ENCODE peak calls at places on chromosomes 12 and 14, in four cellular contexts. T, G, C and L are unnamed samples.

GRCh38 chr12:53844989-53845836 is 93.4 kb upstream of the HOXC13 start:
- DNase-seq in G (no peak), T (no peak), C (peak; percentile 50), L (no peak)

GRCh38 chr14:32319368-32320049 is 9.6 kb upstream of the AKAP6 start:
- DNase-seq in C (peak; percentile 9), G (no peak), T (no peak), L (no peak)

GRCh38 chr14:101399737-101400517 is 161.4 kb upstream of the DIO3 start:
- DNase-seq in T (no peak), C (no peak), G (no peak), L (no peak)

GRCh38 chr14:34665785-34666425 is 36.0 kb upstream of the SNX6 start:
- DNase-seq in T (peak; percentile 89), C (peak; percentile 87), G (no peak), L (peak; percentile 41)

GRCh38 chr12:11661491-11662085 is 12.1 kb downstream of the ETV6 start:
- DNase-seq in G (no peak), C (peak; percentile 41), T (no peak), L (no peak)

GRCh38 chr12:69254046-69254445 is 14.7 kb downstream of the CPSF6 start:
- DNase-seq in G (no peak), C (no peak), T (peak; percentile 58), L (no peak)

GRCh38 chr14:28151931-28152330 is 614.7 kb upstream of the FOXG1 start:
- DNase-seq in T (no peak), C (no peak), G (no peak), L (no peak)

GRCh38 chr14:105026033-105026785 is 5.3 kb upstream of the CDCA4 start:
- DNase-seq in T (peak; percentile 89), C (peak; percentile 51), G (no peak), L (no peak)

GRCh38 chr12:59698599-59698998 is 102.8 kb downstream of the SLC16A7 start:
- DNase-seq in C (peak; percentile 76), T (no peak), G (no peak), L (no peak)

GRCh38 chr12:52044284-52044983 is 6.8 kb upstream of the NR4A1 start:
- DNase-seq in T (peak; percentile 59), G (no peak), C (peak; percentile 81), L (no peak)

GRCh38 chr14:67469954-67470353 is 18.6 kb downstream of the TMEM229B start:
- DNase-seq in G (no peak), T (no peak), C (no peak), L (no peak)

GRCh38 chr12:116693259-116694227 is 44.3 kb downstream of the SPRING1 start:
- DNase-seq in T (no peak), G (no peak), C (no peak), L (no peak)

GRCh38 chr12:91507754-91508153 is 325.1 kb upstream of the DCN start:
- DNase-seq in G (no peak), T (peak; percentile 20), C (no peak), L (no peak)

GRCh38 chr14:19801118-19801464 is 2.5 kb upstream of the OR4N2 start:
- DNase-seq in C (no peak), T (no peak), G (no peak), L (no peak)

DNA sequence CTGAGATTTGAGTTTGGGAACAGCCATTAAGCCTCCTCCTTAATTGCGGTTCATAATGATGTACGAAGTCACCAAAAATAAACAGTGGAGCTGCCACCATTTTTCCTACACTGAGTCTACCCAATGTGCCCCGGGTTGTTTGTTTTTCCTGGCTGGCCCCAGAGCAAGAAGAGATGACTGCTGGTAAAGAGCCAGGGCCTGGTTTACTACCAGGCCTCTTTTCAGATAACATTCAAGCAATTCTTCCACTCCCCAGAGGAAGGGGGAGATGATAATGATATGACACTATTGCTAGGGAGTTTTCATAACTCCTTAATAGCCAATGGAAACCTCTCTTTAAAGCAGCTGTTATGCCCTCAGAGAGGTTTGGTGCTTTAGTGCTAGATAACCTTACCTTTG is 42.3 kb downstream of the BRAP start:
- DNase-seq in T (peak; percentile 76), G (no peak), C (peak; percentile 64), L (no peak)
- TF ChIP-seq CTCF in T (no peak), G (no peak), C (no peak), L (no peak)

GRCh38 chr12:108295631-108296030 is 43.5 kb downstream of the CMKLR1 start:
- DNase-seq in G (no peak), C (no peak), T (no peak), L (no peak)
- TF ChIP-seq CTCF in G (no peak), C (no peak), T (no peak), L (no peak)

DNA sequence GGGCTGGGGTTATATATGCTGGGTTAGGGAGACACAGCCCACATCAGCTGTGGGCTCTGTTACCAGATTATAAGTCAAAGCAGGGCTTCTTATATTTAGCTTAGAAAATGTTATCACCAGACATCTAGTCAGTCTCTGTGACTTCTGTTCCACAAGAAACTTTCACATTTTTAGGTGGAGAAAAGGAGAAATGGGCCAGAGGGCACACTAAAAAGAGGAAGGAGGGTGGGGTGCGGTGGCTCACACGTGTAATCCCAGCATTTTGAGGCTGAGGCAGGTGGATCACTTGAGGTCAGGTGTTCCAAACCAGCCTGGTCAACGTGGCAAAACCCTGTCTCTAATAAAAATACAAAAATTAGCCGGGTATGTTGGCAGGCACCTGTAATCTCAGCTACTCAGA is 28.0 kb upstream of the SLC38A1 start:
- DNase-seq in G (no peak), T (no peak), C (no peak), L (no peak)
- TF ChIP-seq CTCF in G (no peak), T (no peak), C (no peak), L (no peak)

DNA sequence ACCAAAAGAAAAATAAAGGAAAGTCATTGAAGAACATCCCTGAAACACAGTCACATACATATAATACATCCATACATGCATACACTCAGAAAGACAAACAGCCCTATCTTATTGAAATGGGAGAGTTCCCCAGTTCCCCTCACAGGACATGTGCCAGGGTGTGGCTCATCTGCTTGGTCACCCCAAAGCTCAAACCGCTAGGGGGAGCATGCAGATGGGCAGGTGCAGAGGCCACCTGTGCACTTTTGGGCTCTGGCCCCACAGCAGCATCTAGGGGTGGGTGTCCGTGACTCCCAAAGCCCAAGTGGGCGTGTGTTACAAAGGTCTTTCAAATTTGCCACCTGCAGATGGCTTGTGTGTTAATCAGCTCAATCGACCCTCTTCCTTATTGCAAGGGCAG is 75.2 kb downstream of the CMAS start:
- DNase-seq in C (no peak), G (peak; percentile 56), T (no peak), L (no peak)
- TF ChIP-seq CTCF in C (no peak), G (peak; percentile 19), T (peak; percentile 25), L (no peak)

GRCh38 chr12:14256555-14257169 is 108.8 kb upstream of the ATF7IP start:
- DNase-seq in G (peak; percentile 81), T (peak; percentile 88), C (peak; percentile 79), L (no peak)
- TF ChIP-seq CTCF in G (peak; percentile 71), T (peak; percentile 76), C (peak; percentile 76), L (peak; percentile 68)

GRCh38 chr12:50597200-50598195 is 92.7 kb downstream of the DIP2B start:
- DNase-seq in G (no peak), T (peak; percentile 77), C (peak; percentile 71), L (no peak)
- TF ChIP-seq CTCF in G (no peak), T (no peak), C (no peak), L (no peak)

GRCh38 chr12:44774815-44775411 is 101.2 kb downstream of the NELL2 start:
- DNase-seq in G (peak; percentile 81), C (no peak), T (no peak), L (peak; percentile 42)
- TF ChIP-seq CTCF in G (peak; percentile 93), C (peak; percentile 60), T (peak; percentile 68), L (peak; percentile 58)